ENCODE peak calls at places on chromosomes 4 and X, in five cellular contexts. A is cardiac muscle cell, Y is right lobe of liver, T is hepatocyte, H is heart left ventricle. E is an unnamed sample.

GRCh38 chrX:102712967-102713677 is 874 bp downstream of the GPRASP2 start:
- DNase-seq in A (peak), Y (peak), T (peak), H (peak), E (no peak)

GRCh38 chr4:85039526-85039925 is 73.0 kb upstream of the WDFY3 start:
- DNase-seq in A (no peak), Y (no peak), T (peak), H (no peak), E (no peak)

GRCh38 chr4:3291969-3292570 is 751 bp upstream of the RGS12 start:
- DNase-seq in A (peak), Y (peak), T (peak), H (peak), E (no peak)

GRCh38 chr4:121721700-121722099 is 24.9 kb upstream of the ANXA5 start:
- DNase-seq in A (no peak), Y (no peak), T (no peak), H (no peak), E (no peak)

GRCh38 chrX:14702145-14702544 is 170.7 kb downstream of the FANCB start:
- DNase-seq in A (no peak), Y (no peak), T (no peak), H (no peak), E (no peak)

GRCh38 chr4:183303278-183303677 is 16.8 kb downstream of the CLDN22 start:
- DNase-seq in A (no peak), Y (no peak), T (no peak), H (no peak), E (no peak)

GRCh38 chr4:55184600-55185523 is 59.5 kb upstream of the KDR start:
- DNase-seq in A (peak), Y (no peak), T (peak), H (peak), E (no peak)

GRCh38 chr4:77605210-77605902 is at the start of gene CXCL13:
- DNase-seq in A (no peak), Y (no peak), T (no peak), H (no peak), E (no peak)

GRCh38 chrX:22202251-22202650 is 70.5 kb upstream of the CBLL2 start:
- DNase-seq in A (no peak), Y (no peak), T (no peak), H (no peak), E (no peak)

GRCh38 chrX:114650351-114650750 is 66.5 kb downstream of the HTR2C start:
- DNase-seq in A (no peak), Y (no peak), T (no peak), H (no peak), E (no peak)

GRCh38 chr4:85946821-85947220 is 413.0 kb downstream of the MAPK10 start:
- DNase-seq in A (no peak), Y (no peak), T (no peak), H (no peak), E (no peak)

GRCh38 chrX:38376747-38377146 is 24.3 kb downstream of the OTC start:
- DNase-seq in A (no peak), Y (no peak), T (no peak), H (no peak), E (no peak)

GRCh38 chrX:129779747-129780146 is at the start of gene SASH3:
- DNase-seq in A (no peak), Y (peak), T (no peak), H (peak), E (no peak)
- H3K4me3 ChIP-seq in A (no peak), Y (peak), T (no peak), H (peak), E (no peak)

DNA sequence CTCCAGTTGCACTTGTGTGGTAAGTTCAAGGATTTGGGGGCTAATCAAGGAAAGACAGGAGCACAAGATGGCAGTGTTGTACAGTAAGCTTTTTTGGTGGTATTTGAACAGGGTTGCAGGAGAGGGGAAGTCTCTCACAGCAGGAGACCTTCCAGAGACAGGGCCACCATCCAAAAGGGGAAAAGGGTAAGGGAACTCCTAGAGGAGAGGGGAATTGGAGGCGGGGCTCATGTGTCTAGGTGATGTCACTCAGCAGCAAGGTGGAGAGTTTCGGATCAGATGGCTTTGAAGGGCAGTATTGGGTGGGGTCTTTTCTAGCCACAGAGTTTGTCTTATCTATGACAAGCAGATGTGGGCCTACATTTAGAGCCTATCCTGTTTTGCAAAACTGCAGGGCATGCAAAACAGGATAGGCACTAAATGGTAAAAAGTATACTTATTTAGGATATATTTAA is 13.4 kb upstream of the RNF175 start:
- DNase-seq in A (no peak), Y (no peak), T (no peak), H (no peak), E (no peak)
- TF ChIP-seq CTCF in A (no peak), Y (no peak), T (peak), H (no peak), E (peak)

GRCh38 chr4:17613761-17614415 is 553 bp upstream of the MED28 start:
- DNase-seq in A (peak), Y (peak), T (peak), H (no peak), E (peak)
- H3K4me3 ChIP-seq in A (peak), Y (peak), T (peak), H (peak), E (peak)

DNA sequence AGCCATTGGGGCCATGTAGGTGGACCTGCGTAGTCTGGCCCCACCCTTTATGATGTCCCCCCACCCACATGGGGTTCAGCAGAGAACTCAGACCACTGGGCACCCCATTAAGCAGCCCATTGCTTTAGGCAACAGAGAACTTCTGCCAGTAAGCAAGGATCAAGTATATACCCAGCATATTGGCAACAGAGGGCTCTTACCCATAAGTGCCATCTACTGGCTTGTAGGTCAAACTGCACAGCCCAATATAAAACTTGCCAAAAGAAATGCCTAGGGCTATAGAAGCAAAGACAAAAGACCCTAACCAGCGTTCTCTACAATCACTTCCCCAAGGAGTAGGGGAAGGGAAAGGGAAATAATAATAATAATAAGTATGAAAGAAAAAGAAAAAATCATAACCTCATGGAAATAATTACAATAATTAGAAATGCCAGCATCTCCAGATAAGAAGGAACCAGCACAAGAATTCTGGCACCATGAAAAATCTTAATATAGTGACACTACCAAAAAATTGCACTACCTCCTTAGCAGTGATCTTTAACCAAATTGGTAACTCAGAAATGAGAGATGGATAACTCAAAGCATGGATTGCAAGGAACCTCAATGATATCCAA is 1090.7 kb downstream of the FAT4 start:
- DNase-seq in A (peak), Y (no peak), T (no peak), H (no peak), E (no peak)
- TF ChIP-seq CTCF in A (peak), Y (peak), T (peak), H (peak), E (peak)

GRCh38 chr4:164467493-164467892 is 286.4 kb upstream of the SMIM31 start:
- DNase-seq in A (no peak), Y (no peak), T (no peak), H (no peak), E (no peak)
- H3K4me3 ChIP-seq in A (no peak), Y (no peak), T (no peak), H (no peak), E (no peak)

GRCh38 chrX:55161581-55161980 is 58.6 kb upstream of the PAGE5 start:
- DNase-seq in A (no peak), Y (no peak), T (no peak), H (no peak), E (no peak)

GRCh38 chrX:55159556-55159955 is 60.6 kb upstream of the PAGE5 start:
- DNase-seq in A (no peak), Y (no peak), T (no peak), H (no peak), E (no peak)

GRCh38 chrX:55163171-55163570 is 57.0 kb upstream of the PAGE5 start:
- DNase-seq in A (no peak), Y (no peak), T (no peak), H (no peak), E (no peak)

GRCh38 chrX:55160685-55161552 is 59.2 kb upstream of the PAGE5 start:
- DNase-seq in A (peak), Y (peak), T (peak), H (peak), E (peak)
- TF ChIP-seq CTCF in A (peak), Y (peak), T (peak), H (peak), E (no peak)

DNA sequence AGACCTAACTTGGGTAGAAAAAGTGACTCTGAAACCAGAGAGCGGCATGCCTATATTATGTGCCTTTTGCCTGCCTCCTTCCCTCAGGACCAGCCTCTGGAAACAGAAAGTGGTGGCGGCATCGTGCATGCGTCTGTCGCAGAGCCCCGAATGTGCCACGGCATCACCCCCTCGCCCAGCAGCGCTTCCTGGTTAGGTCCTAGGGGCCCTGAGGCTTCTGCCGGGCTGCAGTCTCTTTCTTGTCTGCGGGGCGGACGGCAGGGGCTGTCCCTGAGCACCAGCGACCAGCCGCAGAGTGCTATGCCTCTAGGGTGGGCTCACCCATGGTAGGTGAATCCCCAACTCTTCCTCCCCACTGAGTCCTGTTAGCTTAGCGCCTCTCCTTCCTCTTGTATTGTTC is 68.7 kb downstream of the VSIG4 start:
- DNase-seq in A (no peak), Y (no peak), T (no peak), H (no peak), E (no peak)
- H3K4me3 ChIP-seq in A (no peak), Y (no peak), T (no peak), H (no peak), E (no peak)

E was measured in HFF-Myc.